ENCODE peak calls at places on chromosomes 1 and 21, in ten cellular contexts. X is heart left ventricle, V is tibial nerve, O is sigmoid colon, A is uterus, G is transverse colon, M is prostate gland, E is lower leg skin, W is GM12891, Y is endothelial cell of umbilical vein. H is an unnamed sample.

GRCh38 chr1:150999051-150999674 is 7.5 kb downstream of the MINDY1 start:
- DNase-seq in X (no peak), V (no peak), O (no peak), A (no peak), G (no peak), M (no peak), E (no peak), W (no peak), Y (peak), H (peak)

GRCh38 chr1:46288485-46289133 is 14.8 kb downstream of the LRRC41 start:
- DNase-seq in X (no peak), V (no peak), O (no peak), A (no peak), G (no peak), M (no peak), E (no peak), W (no peak), Y (peak), H (no peak)

GRCh38 chr1:179809506-179810366 is 66.6 kb downstream of the FAM163A start:
- DNase-seq in X (peak), V (peak), O (peak), A (peak), G (peak), M (peak), E (no peak), W (peak), Y (peak), H (peak)

GRCh38 chr1:26165126-26165892 is 3.5 kb downstream of the C1orf232 start:
- DNase-seq in X (no peak), V (no peak), O (no peak), A (no peak), G (no peak), M (no peak), E (no peak), W (no peak), Y (no peak), H (no peak)

GRCh38 chr1:172359531-172359991 is 60.9 kb upstream of the C1orf105 start:
- DNase-seq in X (no peak), V (no peak), O (no peak), A (no peak), G (no peak), M (peak), E (no peak), W (no peak), Y (peak), H (no peak)

GRCh38 chr21:35491920-35492678 is 443.0 kb upstream of the RUNX1 start:
- DNase-seq in X (no peak), V (no peak), O (no peak), A (no peak), G (no peak), M (no peak), E (no peak), W (no peak), Y (no peak), H (no peak)

GRCh38 chr1:47471163-47471562 is 33.3 kb downstream of the FOXD2 start:
- DNase-seq in X (no peak), V (peak), O (peak), A (peak), G (no peak), M (no peak), E (peak), W (no peak), Y (no peak), H (no peak)

GRCh38 chr1:168470821-168471473 is 72.8 kb downstream of the XCL2 start:
- DNase-seq in X (no peak), V (no peak), O (no peak), A (no peak), G (no peak), M (no peak), E (no peak), W (no peak), Y (no peak), H (peak)

GRCh38 chr1:236516929-236517704 is 6.7 kb upstream of the LGALS8 start:
- DNase-seq in X (no peak), V (no peak), O (no peak), A (no peak), G (no peak), M (peak), E (no peak), W (no peak), Y (no peak), H (no peak)

GRCh38 chr21:45341779-45342178 is 54.1 kb upstream of the POFUT2 start:
- DNase-seq in X (no peak), V (no peak), O (no peak), A (no peak), G (no peak), M (no peak), E (no peak), W (no peak), Y (peak), H (no peak)

GRCh38 chr1:58717979-58718378 is 18.1 kb upstream of the MYSM1 start:
- DNase-seq in X (no peak), V (no peak), O (no peak), A (no peak), G (no peak), M (no peak), E (no peak), W (no peak), Y (no peak), H (no peak)

GRCh38 chr1:40060351-40060750 is 19.8 kb downstream of the CAP1 start:
- DNase-seq in X (no peak), V (no peak), O (no peak), A (no peak), G (no peak), M (no peak), E (no peak), W (no peak), Y (no peak), H (peak)

GRCh38 chr1:166136699-166137401 is 30.0 kb downstream of the FAM78B start:
- DNase-seq in X (no peak), V (no peak), O (no peak), A (no peak), G (no peak), M (no peak), E (no peak), W (no peak), Y (no peak), H (no peak)

GRCh38 chr1:231091853-231092301 is 51.8 kb upstream of the FAM89A start:
- DNase-seq in X (no peak), V (no peak), O (no peak), A (no peak), G (peak), M (no peak), E (no peak), W (no peak), Y (peak), H (peak)

GRCh38 chr1:42941640-42942330 is 16.9 kb downstream of the SLC2A1 start:
- DNase-seq in X (peak), V (no peak), O (peak), A (no peak), G (peak), M (peak), E (peak), W (no peak), Y (peak), H (peak)

GRCh38 chr1:50976890-50977574 is 7.0 kb downstream of the CDKN2C start:
- DNase-seq in X (peak), V (peak), O (no peak), A (peak), G (no peak), M (no peak), E (no peak), W (peak), Y (peak), H (peak)

GRCh38 chr1:7497107-7497637 is 273.9 kb upstream of the VAMP3 start:
- DNase-seq in X (no peak), V (no peak), O (no peak), A (no peak), G (no peak), M (no peak), E (no peak), W (no peak), Y (no peak), H (no peak)

GRCh38 chr21:33670076-33670475 is 27.8 kb downstream of the ITSN1 start:
- DNase-seq in X (no peak), V (no peak), O (no peak), A (no peak), G (no peak), M (no peak), E (no peak), W (no peak), Y (no peak), H (no peak)

GRCh38 chr1:174872615-174873058 is 127.1 kb upstream of the CACYBP start:
- DNase-seq in X (no peak), V (no peak), O (no peak), A (no peak), G (no peak), M (no peak), E (no peak), W (no peak), Y (no peak), H (peak)

DNA sequence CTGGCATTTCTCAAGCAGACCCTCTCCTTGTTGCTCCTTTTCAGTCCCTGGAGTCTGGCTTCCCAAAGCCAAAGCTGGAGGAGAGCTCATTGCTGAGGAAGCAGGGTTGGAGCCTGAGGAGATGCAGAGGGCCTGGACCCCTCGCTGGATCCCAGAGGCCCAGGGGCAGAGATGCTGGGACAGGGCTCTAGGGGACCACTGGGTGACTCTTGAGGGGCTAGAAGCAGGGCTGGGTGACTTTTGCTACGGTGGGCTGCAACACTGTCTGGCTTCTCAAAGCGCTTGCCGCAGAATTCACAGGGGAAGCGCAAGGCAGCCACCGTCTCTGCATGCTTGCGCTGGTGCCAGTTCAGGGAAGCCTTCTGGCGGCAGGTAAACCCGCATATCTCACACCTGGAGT is 8.8 kb downstream of the ZNF692 start:
- DNase-seq in X (no peak), V (no peak), O (no peak), A (no peak), G (no peak), M (no peak), E (no peak), W (no peak), Y (no peak), H (no peak)
- TF ChIP-seq POLR2A in X (no peak), V (no peak), O (no peak), A (no peak), G (no peak), M (no peak), E (no peak), W (no peak), Y (no peak), H (no peak)

GRCh38 chr21:27511241-27511640 is 544.4 kb upstream of the ADAMTS5 start:
- DNase-seq in X (no peak), V (no peak), O (no peak), A (no peak), G (no peak), M (no peak), E (no peak), W (no peak), Y (no peak), H (no peak)
- TF ChIP-seq POLR2A in X (no peak), V (no peak), O (no peak), A (no peak), G (no peak), M (no peak), E (no peak), W (no peak), Y (no peak), H (no peak)

DNA sequence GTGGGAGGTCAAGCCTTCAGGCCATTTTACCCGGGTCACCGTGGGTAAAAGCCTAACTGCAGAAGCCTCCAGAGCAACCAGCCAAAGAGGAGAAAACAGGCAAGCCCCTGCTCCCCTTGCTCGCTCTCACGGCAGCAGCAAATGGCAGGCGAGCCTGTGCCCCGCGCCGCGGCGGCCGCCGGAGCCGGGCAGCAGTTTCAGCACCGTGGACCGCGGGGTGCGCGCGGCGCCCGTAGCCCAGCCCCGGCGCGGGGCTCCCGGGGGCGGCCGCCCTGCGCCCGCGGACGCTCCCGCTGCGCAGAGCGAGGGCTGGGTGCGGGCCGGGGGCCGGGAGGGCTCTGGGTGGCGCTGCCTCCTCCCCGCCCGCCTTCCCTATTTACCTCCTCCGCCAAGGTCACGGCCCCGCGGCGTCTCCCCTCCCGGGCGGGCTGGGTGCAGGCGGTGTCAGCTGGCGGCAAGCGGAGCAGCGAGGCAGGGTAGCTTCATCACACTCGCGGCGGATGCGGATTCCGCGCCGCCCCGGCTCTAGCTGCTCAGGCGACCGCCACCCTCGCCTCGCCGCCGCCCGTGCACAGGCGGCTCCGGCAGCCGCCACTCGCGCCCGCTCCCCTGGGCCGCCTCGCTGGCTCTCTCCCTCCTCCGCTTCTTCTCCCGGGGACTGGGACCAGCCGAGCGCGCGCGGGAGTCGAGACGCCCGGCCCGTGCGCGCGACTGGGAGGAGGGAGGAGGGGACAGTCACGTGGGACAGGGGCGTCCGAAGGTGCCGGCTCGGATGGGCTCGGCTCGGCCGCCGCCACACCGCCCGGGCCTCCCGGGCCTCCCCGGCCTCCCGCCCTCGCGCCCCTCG is at the start of gene RGS7:
- DNase-seq in X (peak), V (no peak), O (peak), A (peak), G (peak), M (peak), E (no peak), W (peak), Y (peak), H (peak)
- TF ChIP-seq POLR2A in X (no peak), V (no peak), O (no peak), A (no peak), G (no peak), M (no peak), E (no peak), W (no peak), Y (no peak), H (no peak)

DNA sequence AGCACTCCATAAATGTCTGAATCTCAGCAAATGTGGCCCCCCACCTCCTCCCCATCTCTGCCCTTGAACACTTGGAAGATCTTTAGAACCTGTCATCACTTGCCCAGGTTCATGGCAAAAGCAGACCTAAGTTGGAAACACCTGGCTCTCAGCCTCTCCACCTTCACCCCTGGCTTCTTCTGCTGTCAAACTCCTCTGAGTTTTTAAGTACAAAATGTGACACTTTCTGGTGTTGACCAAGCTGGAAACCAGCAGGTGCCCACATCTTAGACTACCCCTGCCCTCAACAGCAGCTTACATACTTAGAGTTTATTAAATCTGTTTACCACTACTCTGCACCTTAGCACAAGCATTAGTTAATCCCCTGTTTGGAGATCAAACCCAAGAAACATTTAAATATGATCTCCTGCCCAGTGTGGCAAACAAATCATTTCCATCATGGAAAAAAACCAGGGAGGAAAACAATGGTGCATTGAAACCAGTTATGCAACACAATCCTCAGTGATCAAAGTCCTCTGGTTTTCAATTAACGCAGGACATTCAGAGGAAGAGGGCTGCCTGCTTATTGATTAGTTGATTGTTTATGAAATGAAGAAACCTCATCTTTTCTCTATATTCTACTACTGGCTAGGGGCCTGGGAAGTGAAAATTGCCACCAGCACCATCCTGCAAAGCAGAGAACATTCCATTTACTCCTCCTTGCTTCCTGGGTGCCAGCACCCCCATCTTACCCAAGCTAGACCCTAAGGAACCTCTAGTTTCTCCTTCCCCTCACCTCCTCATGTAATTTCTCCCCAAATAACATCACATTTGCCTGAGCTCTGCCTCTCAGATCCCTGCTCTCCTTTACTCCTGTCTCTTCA is 139.4 kb upstream of the RAB4A start:
- DNase-seq in X (no peak), V (no peak), O (no peak), A (no peak), G (no peak), M (peak), E (no peak), W (no peak), Y (no peak), H (no peak)
- TF ChIP-seq POLR2A in X (no peak), V (no peak), O (no peak), A (no peak), G (no peak), M (no peak), E (no peak), W (no peak), Y (no peak), H (no peak)

DNA sequence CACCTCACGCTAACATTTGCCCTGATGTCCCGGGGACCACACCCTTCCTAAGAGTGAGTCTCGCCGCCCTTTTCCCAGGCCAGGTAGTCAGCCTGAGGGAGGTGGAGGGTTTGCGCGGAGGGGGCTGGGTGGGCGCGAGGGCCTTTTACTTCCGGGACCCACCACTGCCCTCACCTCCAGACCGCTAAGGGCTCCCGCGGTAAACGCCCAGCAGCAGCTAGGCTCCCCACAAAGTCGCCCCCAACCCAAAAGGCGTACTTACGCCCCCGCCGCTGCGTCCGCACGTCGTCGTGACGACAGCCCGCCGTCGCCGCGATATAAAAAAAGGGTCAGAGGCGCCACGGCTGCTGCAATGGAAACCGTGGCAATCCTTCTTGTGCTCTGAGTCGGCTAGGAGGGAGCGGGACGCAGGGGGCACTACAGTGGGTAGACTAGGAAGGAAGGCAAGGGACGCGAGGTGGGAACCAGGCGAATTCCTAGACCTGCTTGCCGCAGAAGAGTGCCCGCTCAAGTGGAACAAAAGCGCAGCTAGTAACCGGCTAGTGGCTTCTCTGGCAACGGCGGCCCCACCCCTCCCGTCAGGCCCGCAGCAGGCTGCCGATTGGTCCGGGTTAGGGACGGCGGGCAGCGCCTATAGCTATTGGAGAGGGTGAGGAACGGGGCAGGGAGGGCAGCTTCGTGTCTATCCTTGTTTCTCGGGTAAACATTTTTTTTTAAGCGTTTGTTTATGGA is at the start of gene ODF2L:
- DNase-seq in X (peak), V (peak), O (peak), A (peak), G (peak), M (peak), E (peak), W (peak), Y (peak), H (peak)
- TF ChIP-seq POLR2A in X (peak), V (peak), O (peak), A (peak), G (peak), M (peak), E (no peak), W (no peak), Y (peak), H (peak)

H was measured in erythroblast.